ENCODE peak calls at places on chromosomes 5 and 9, in four cellular contexts. S, F, A and J are unnamed samples.

GRCh38 chr5:140546851-140547507 is 483 bp upstream of the EIF4EBP3 start:
- DNase-seq in S (no peak), F (no peak), A (no peak), J (no peak)

GRCh38 chr5:108919591-108920326 is 172.1 kb downstream of the FER start:
- DNase-seq in S (peak), F (peak), A (no peak), J (no peak)

GRCh38 chr9:132216861-132217655 is 55.2 kb downstream of the NTNG2 start:
- DNase-seq in S (no peak), F (no peak), A (no peak), J (no peak)

GRCh38 chr5:141121985-141122384 is 367 bp downstream of the PCDHB4 start:
- DNase-seq in S (no peak), F (no peak), A (no peak), J (no peak)

GRCh38 chr9:83572524-83572923 is 34.3 kb upstream of the FRMD3 start:
- DNase-seq in S (no peak), F (no peak), A (no peak), J (no peak)

GRCh38 chr5:93428868-93429267 is 152.2 kb downstream of the NR2F1-AS1 start:
- DNase-seq in S (no peak), F (no peak), A (no peak), J (no peak)

GRCh38 chr9:33167949-33168535 is 906 bp upstream of the B4GALT1 start:
- DNase-seq in S (peak), F (peak), A (no peak), J (no peak)

GRCh38 chr9:132412089-132412488 is 2.1 kb downstream of the CFAP77 start:
- DNase-seq in S (peak), F (no peak), A (peak), J (peak)

GRCh38 chr5:149904977-149905376 is 39.6 kb downstream of the PDE6A start:
- DNase-seq in S (no peak), F (no peak), A (no peak), J (no peak)

GRCh38 chr5:40781843-40782409 is 16.2 kb downstream of the PRKAA1 start:
- DNase-seq in S (no peak), F (no peak), A (no peak), J (no peak)

GRCh38 chr5:73917433-73917832 is 291.4 kb downstream of the ARHGEF28 start:
- DNase-seq in S (no peak), F (no peak), A (peak), J (no peak)

GRCh38 chr9:75988663-75989062 is 98.2 kb downstream of the PCSK5 start:
- DNase-seq in S (no peak), F (no peak), A (no peak), J (no peak)

GRCh38 chr5:78495800-78496199 is 135.4 kb downstream of the SCAMP1 start:
- DNase-seq in S (no peak), F (no peak), A (peak), J (no peak)

GRCh38 chr5:86971034-86971511 is 296.6 kb upstream of the RASA1 start:
- DNase-seq in S (peak), F (peak), A (peak), J (peak)

GRCh38 chr5:151080620-151081425 is at the start of gene TNIP1:
- DNase-seq in S (peak), F (peak), A (peak), J (peak)

GRCh38 chr5:174510771-174511453 is 213.5 kb upstream of the MSX2 start:
- DNase-seq in S (no peak), F (no peak), A (no peak), J (no peak)

GRCh38 chr5:150162142-150162513 is 4.5 kb upstream of the CDX1 start:
- DNase-seq in S (no peak), F (no peak), A (no peak), J (no peak)

GRCh38 chr5:55037046-55037771 is 13.2 kb downstream of the GZMK start:
- DNase-seq in S (peak), F (no peak), A (peak), J (peak)

GRCh38 chr9:85246566-85246965 is 495.2 kb downstream of the AGTPBP1 start:
- DNase-seq in S (no peak), F (no peak), A (no peak), J (no peak)

GRCh38 chr5:145737578-145737977 is 97.6 kb downstream of the PRELID2 start:
- DNase-seq in S (no peak), F (no peak), A (no peak), J (no peak)

GRCh38 chr5:31561936-31562335 is 29.8 kb downstream of the C5orf22 start:
- DNase-seq in S (no peak), F (no peak), A (no peak), J (no peak)

GRCh38 chr9:129166962-129167557 is 11.0 kb downstream of the IER5L start:
- DNase-seq in S (peak), F (no peak), A (peak), J (peak)

GRCh38 chr9:20512106-20512505 is 110.2 kb downstream of the MLLT3 start:
- DNase-seq in S (no peak), F (no peak), A (no peak), J (no peak)

GRCh38 chr5:154653764-154654483 is 101.3 kb upstream of the LARP1 start:
- DNase-seq in S (no peak), F (no peak), A (no peak), J (no peak)

DNA sequence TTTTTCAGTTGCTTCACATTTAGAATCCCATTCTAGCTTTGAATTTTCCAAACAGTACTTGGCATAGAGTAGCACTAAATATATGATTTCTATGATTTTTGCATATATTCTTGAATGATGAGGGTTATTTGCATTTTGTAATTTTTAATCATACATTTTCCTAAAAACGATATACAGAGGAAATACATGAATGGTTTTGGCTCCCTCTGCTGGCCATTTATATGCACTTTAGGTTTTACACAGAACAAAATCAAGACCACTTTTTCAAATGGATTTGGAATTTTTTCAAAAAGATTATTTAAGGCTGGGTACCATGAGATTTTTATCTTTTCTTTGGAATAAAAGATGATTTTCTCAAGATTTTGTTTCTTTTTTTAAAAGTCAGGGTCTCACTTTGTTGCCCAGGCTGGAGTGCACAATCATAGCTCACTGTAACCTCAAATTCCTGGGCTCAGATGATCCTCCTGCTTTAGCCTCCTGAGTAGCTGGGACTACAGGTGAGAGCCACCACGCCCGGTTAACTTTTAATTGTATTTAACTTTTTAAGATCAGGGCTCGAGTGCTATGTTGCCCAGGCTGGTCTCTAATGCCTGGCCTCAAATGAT is 16.7 kb upstream of the COMMD10 start:
- DNase-seq in S (peak), F (peak), A (peak), J (peak)
- TF ChIP-seq EZH2phosphoT487 in S (no peak), F (no peak), A (no peak), J (no peak)

GRCh38 chr9:111599092-111599947 is at the start of gene PTGR1:
- DNase-seq in S (no peak), F (no peak), A (peak), J (peak)

GRCh38 chr9:111603041-111603440 is 3.6 kb upstream of the PTGR1 start:
- DNase-seq in S (no peak), F (no peak), A (no peak), J (no peak)

GRCh38 chr9:111604054-111604615 is 4.7 kb upstream of the PTGR1 start:
- DNase-seq in S (no peak), F (no peak), A (no peak), J (no peak)

GRCh38 chr9:111599948-111600343 is 499 bp upstream of the PTGR1 start:
- DNase-seq in S (no peak), F (no peak), A (peak), J (no peak)

GRCh38 chr9:111601237-111602018 is 2.0 kb upstream of the PTGR1 start:
- DNase-seq in S (no peak), F (no peak), A (no peak), J (no peak)
- H3K4me2 ChIP-seq in S (no peak), F (no peak), A (no peak), J (no peak)

DNA sequence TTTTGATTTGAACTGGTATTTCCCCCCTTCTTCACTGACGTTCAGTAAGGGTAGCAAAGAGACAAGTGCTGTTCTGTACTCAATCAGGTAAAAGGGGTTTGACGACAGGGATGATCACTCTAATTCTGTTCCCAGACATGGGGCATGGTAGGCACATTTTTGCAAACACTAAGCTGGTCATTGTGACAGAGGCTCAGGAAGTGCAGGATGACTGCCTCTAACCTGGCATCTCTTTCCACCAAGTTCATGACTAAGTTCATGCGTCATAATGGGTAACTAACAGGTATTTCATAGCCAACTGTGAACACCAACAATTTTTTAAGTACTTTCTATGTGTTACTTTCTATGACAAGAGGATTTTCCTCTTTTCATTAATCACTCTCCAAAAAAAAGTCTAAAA is 166.5 kb downstream of the MAPKAP1 start:
- DNase-seq in S (no peak), F (no peak), A (no peak), J (no peak)
- TF ChIP-seq EZH2phosphoT487 in S (no peak), F (no peak), A (no peak), J (no peak)

DNA sequence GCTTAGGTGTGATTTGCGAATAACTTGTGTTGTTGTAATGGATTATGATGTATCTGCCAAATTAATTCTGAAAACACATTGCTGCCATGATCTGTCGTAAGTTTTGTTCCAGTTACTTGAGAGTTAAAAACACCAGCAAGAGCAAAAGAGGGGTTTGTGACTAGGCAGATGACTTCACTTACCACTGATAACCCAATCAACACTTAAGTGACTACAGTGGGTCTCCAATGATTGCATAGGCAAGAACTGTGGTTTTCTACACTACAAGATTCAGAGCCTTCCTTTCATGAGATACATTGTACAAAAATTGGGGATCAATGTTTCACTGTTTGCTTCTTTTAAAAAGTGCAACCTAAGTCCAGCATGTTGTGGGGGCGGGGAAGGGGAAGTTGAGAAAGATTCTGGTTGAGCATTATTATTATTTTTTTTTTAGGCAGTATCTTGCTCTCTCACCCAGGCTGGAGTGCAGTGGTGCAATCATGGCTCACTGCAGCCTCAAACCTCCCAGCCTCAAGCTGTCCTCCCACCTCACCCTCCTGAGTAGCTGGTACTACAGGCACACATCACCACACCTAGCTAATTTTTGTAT is 3.6 kb downstream of the IQGAP2 start:
- DNase-seq in S (no peak), F (no peak), A (no peak), J (no peak)
- H3K4me2 ChIP-seq in S (peak), F (peak), A (no peak), J (no peak)

GRCh38 chr5:134127376-134127861 is 12.9 kb downstream of the TCF7 start:
- DNase-seq in S (peak), F (no peak), A (no peak), J (no peak)
- TF ChIP-seq EZH2phosphoT487 in S (no peak), F (no peak), A (no peak), J (no peak)

DNA sequence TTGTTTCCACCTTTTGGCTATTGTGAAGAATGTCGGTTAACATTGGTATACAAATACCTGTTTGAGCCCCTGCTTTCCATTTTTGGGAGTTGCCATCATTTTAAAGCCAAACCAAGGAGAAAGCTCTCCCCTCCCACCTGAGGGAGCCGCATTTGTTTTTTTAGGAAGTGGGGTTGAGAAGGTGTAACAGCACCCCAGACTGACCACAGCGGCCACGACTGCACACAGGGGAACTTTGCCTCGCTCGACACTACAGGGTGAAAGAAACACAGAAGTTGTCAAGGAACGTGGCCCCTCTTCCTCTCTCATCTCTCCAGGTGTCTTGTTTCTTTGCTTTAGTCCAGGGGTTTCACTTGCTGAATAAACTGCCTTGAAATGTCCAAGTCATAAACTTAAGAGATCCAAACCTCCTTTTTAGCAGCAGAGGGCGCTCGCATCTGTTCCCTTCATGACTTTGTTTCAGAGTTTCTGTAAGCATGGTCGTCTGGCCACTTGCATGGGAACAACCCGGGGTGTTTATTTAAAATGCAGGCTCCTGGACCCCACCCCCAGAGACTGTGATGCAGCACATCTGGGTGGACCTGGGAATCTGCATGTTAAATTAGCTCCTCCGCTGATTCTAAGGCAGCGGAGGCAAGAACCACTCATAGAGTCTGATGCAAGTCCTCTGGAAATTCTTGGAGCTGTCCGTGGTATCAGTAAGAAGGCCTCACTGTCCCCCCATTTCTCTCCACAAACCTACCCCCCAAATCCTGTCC is 2.1 kb upstream of the TTLL11 start:
- DNase-seq in S (peak), F (peak), A (peak), J (peak)
- H3K4me2 ChIP-seq in S (peak), F (peak), A (peak), J (peak)